ENCODE peak calls at places on chromosome 3, in seven cellular contexts. O is activated CD8-positive, alpha-beta T cell treated with anti-CD3 and anti-CD28 coated beads, Interleukin-2, amount 10 ng/mL, durations not matched to agents 7 days and 5 days; A is sciatic nerve; D is heart right ventricle; W is CD8-positive, alpha-beta T cell; V is gastrocnemius medialis; J is activated naive CD8-positive, alpha-beta T cell treated with anti-CD3 and anti-CD28 coated beads, Interleukin-2, amount 50 U/mL, for 24 hours. Q is an unnamed sample.

GRCh38 chr3:159947220-159947619 is 41.4 kb upstream of the IL12A start:
- ATAC-seq in O (no peak), A (no peak), D (no peak), W (no peak), V (no peak), J (no peak), Q (no peak)

GRCh38 chr3:157077565-157077991 is 82.4 kb downstream of the CCNL1 start:
- ATAC-seq in O (no peak), A (peak), D (peak), W (no peak), V (no peak), J (no peak), Q (no peak)

GRCh38 chr3:195209836-195210551 is 61.0 kb downstream of the XXYLT1 start:
- ATAC-seq in O (no peak), A (peak), D (peak), W (no peak), V (peak), J (no peak), Q (no peak)

GRCh38 chr3:134808835-134809234 is 13.8 kb downstream of the EPHB1 start:
- ATAC-seq in O (no peak), A (no peak), D (no peak), W (no peak), V (no peak), J (no peak), Q (peak)

GRCh38 chr3:177135841-177136492 is 61.3 kb downstream of the TBL1XR1 start:
- ATAC-seq in O (no peak), A (no peak), D (no peak), W (no peak), V (no peak), J (no peak), Q (no peak)

GRCh38 chr3:152331018-152331541 is 62.4 kb downstream of the MBNL1 start:
- ATAC-seq in O (peak), A (peak), D (peak), W (no peak), V (peak), J (peak), Q (peak)

GRCh38 chr3:71419369-71419768 is 164.2 kb downstream of the FOXP1 start:
- ATAC-seq in O (no peak), A (no peak), D (no peak), W (no peak), V (no peak), J (peak), Q (peak)

GRCh38 chr3:27544372-27544865 is 60.2 kb upstream of the SLC4A7 start:
- ATAC-seq in O (no peak), A (peak), D (no peak), W (no peak), V (no peak), J (no peak), Q (peak)

GRCh38 chr3:133401374-133402135 is 1.7 kb downstream of the BFSP2 start:
- ATAC-seq in O (no peak), A (peak), D (peak), W (no peak), V (no peak), J (no peak), Q (no peak)

GRCh38 chr3:9681723-9682081 is 21.9 kb upstream of the CPNE9 start:
- ATAC-seq in O (no peak), A (no peak), D (peak), W (no peak), V (no peak), J (no peak), Q (no peak)

Q was measured in activated T-helper 17 cell treated with anti-CD3 and anti-CD28 coated beads, Interleukin-2, amount 50 U/mL, for 72 hours.